ENCODE peak calls at places on chromosomes 12 and 14, in five cellular contexts. R, U, B, I and Q are unnamed samples.

GRCh38 chr12:54000105-54000773 is at the start of gene HOXC9:
- DNase-seq in U (no peak), R (no peak), B (peak), I (no peak), Q (peak)

GRCh38 chr14:76293221-76293620 is 82.7 kb upstream of the ESRRB start:
- DNase-seq in B (no peak), R (no peak), U (no peak), I (no peak), Q (no peak)

GRCh38 chr12:127822743-127823433 is 444.1 kb upstream of the TMEM132C start:
- DNase-seq in U (no peak), B (no peak), R (no peak), I (no peak), Q (no peak)

GRCh38 chr14:105694961-105695360 is 168.6 kb downstream of the TMEM121 start:
- DNase-seq in B (no peak), U (no peak), I (no peak), R (no peak), Q (no peak)

GRCh38 chr12:54173906-54174471 is 14.8 kb downstream of the SMUG1 start:
- DNase-seq in R (no peak), B (no peak), U (no peak), I (no peak), Q (no peak)

GRCh38 chr12:2129076-2129475 is 76.3 kb downstream of the CACNA1C start:
- DNase-seq in U (no peak), B (no peak), R (no peak), I (no peak), Q (peak)

GRCh38 chr12:90854136-90854689 is 100.8 kb downstream of the CCER1 start:
- DNase-seq in U (peak), R (no peak), I (peak), B (peak), Q (peak)

GRCh38 chr14:78758333-78758732 is 588.2 kb downstream of the NRXN3 start:
- DNase-seq in B (peak), R (peak), U (peak), I (no peak), Q (peak)

GRCh38 chr12:125131958-125132357 is 66.7 kb downstream of the AACS start:
- DNase-seq in R (no peak), U (no peak), I (no peak), B (no peak), Q (no peak)

GRCh38 chr14:56821177-56821576 is 10.9 kb upstream of the OTX2 start:
- DNase-seq in R (no peak), B (no peak), I (no peak), U (no peak), Q (no peak)

GRCh38 chr12:46855760-46856159 is 30.0 kb upstream of the SLC38A4 start:
- DNase-seq in R (no peak), U (no peak), I (no peak), B (no peak), Q (no peak)

GRCh38 chr12:97425802-97426484 is 36.7 kb upstream of the RMST start:
- DNase-seq in I (no peak), B (no peak), U (no peak), R (no peak), Q (no peak)

GRCh38 chr12:121531356-121531750 is 49.5 kb downstream of the KDM2B start:
- DNase-seq in R (no peak), B (no peak), U (no peak), I (no peak), Q (no peak)

GRCh38 chr12:124827588-124828184 is 36.0 kb downstream of the SCARB1 start:
- DNase-seq in R (peak), I (no peak), U (no peak), B (no peak), Q (no peak)

GRCh38 chr12:80607361-80608135 is 99.9 kb upstream of the MYF6 start:
- DNase-seq in I (no peak), B (no peak), R (no peak), U (no peak), Q (no peak)

GRCh38 chr12:121843236-121843982 is 15.2 kb downstream of the HPD start:
- DNase-seq in U (no peak), R (no peak), B (peak), I (no peak), Q (no peak)

GRCh38 chr12:107591095-107591375 is 94.6 kb upstream of the PWP1 start:
- DNase-seq in U (no peak), R (no peak), I (no peak), B (no peak), Q (no peak)

GRCh38 chr14:100261621-100262020 is 22.7 kb downstream of the YY1 start:
- DNase-seq in R (no peak), U (no peak), B (no peak), I (no peak), Q (no peak)
- TF ChIP-seq YY1 in R (no peak), U (no peak), B (no peak), I (no peak), Q (no peak)

DNA sequence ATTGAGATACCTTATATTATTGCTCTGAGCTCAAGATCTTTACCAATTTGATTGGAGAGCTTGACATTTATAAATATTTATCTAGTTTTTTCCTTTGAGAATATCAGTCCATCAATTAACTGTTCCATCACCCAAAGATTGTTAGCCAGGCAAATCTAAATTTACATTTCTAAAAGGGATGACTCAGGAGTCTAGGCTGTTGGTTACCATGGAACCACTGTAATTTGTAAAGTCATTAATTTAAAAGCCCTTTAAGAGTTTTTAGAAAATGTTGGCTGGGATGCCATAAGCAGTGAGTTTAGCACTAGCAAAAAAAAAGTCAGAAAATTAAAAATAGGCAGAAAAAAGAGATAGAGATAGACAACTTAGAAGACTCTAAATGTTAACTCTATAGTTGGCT is 19.5 kb upstream of the SERPINA1 start:
- DNase-seq in R (no peak), U (no peak), B (no peak), I (no peak), Q (no peak)
- TF ChIP-seq TAF1 in R (no peak), U (no peak), B (no peak), I (no peak), Q (no peak)

GRCh38 chr14:44914849-44915248 is 46.9 kb downstream of the KLHL28 start:
- DNase-seq in R (no peak), U (peak), I (no peak), B (no peak), Q (no peak)
- TF ChIP-seq JUND in R (no peak), U (no peak), I (no peak), B (no peak), Q (no peak)

GRCh38 chr14:51224551-51224950 is 15.5 kb upstream of the TMX1 start:
- DNase-seq in U (no peak), I (no peak), R (no peak), B (no peak), Q (no peak)

GRCh38 chr14:51225751-51226150 is 14.3 kb upstream of the TMX1 start:
- DNase-seq in I (no peak), B (no peak), U (no peak), R (no peak), Q (no peak)

GRCh38 chr14:51228890-51229289 is 11.2 kb upstream of the TMX1 start:
- DNase-seq in I (no peak), B (no peak), R (no peak), U (no peak), Q (peak)
- TF ChIP-seq YY1 in I (no peak), B (no peak), R (no peak), U (no peak), Q (no peak)

GRCh38 chr14:49982522-49982951 is 89.7 kb downstream of the ARF6 start:
- DNase-seq in U (no peak), I (no peak), R (no peak), B (no peak), Q (no peak)
- TF ChIP-seq TAF1 in U (no peak), I (no peak), R (no peak), B (no peak), Q (no peak)